ENCODE peak calls at places on chromosomes 16 and 17, in six cellular contexts. B is RWPE1, V is fibroblast of lung, C is AG04450, S is colonic mucosa, X is stomach. Q is an unnamed sample.

GRCh38 chr17:4950075-4950756 is 703 bp upstream of the ENO3 start:
- DNase-seq in B (no peak), V (no peak), C (no peak), S (peak; percentile 80), X (peak; percentile 61), Q (peak; percentile 89)

GRCh38 chr16:87704754-87705353 is 60.9 kb downstream of the KLHDC4 start:
- DNase-seq in B (no peak), V (peak; percentile 45), C (no peak), S (no peak), X (no peak), Q (no peak)

GRCh38 chr16:24755201-24755874 is 25.9 kb downstream of the TNRC6A start:
- DNase-seq in B (no peak), V (no peak), C (no peak), S (no peak), X (no peak), Q (no peak)

GRCh38 chr16:2500634-2500936 is 13.2 kb upstream of the ATP6V0C start:
- DNase-seq in B (no peak), V (no peak), C (no peak), S (no peak), X (no peak), Q (no peak)

GRCh38 chr16:82963653-82964052 is 336.9 kb downstream of the CDH13 start:
- DNase-seq in B (no peak), V (no peak), C (no peak), S (no peak), X (no peak), Q (peak; percentile 72)

GRCh38 chr17:66548158-66548557 is 245.7 kb downstream of the PRKCA start:
- DNase-seq in B (no peak), V (peak; percentile 34), C (no peak), S (peak; percentile 41), X (no peak), Q (no peak)

GRCh38 chr17:73489333-73489732 is 154.9 kb downstream of the SDK2 start:
- DNase-seq in B (no peak), V (no peak), C (no peak), S (no peak), X (no peak), Q (peak; percentile 44)

GRCh38 chr16:86171329-86171728 is 272.4 kb downstream of the IRF8 start:
- DNase-seq in B (no peak), V (peak; percentile 97), C (peak; percentile 88), S (no peak), X (no peak), Q (no peak)

GRCh38 chr17:76540381-76541300 is 797 bp downstream of the PRCD start:
- DNase-seq in B (peak; percentile 95), V (peak; percentile 94), C (peak; percentile 87), S (peak; percentile 94), X (peak; percentile 92), Q (peak; percentile 88)

GRCh38 chr17:52106638-52107261 is 51.8 kb downstream of the CA10 start:
- DNase-seq in B (peak; percentile 59), V (peak; percentile 8), C (no peak), S (peak; percentile 48), X (peak; percentile 50), Q (no peak)

GRCh38 chr17:76940738-76941350 is 72.6 kb downstream of the MGAT5B start:
- DNase-seq in B (no peak), V (no peak), C (no peak), S (no peak), X (no peak), Q (no peak)

DNA sequence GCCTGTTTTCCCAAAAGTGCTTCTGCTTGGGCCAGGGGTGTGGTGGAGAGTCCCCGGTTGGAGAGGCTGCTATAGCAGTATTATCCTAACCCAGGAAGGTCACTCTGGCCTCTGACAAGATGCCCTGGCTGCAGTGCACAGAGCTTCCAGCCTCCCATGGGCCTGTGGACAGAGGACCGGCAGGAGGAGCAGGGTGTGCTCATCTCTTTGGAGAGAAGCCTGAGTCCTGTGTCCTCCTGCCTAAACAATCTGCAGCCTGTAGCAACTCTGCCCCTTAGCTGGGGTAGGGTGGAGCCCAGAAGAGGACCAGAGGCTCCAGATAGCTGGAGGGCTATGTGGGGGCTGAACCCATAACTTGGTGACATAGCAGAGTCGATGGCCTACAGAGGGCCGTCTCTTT is 78.0 kb downstream of the MPRIP start:
- DNase-seq in B (no peak), V (no peak), C (no peak), S (no peak), X (no peak), Q (no peak)
- H3K27ac ChIP-seq in B (peak overlapping the region; percentile 80), V (no peak overlapping the region), C (no peak overlapping the region), S (peak overlapping the region; percentile 78), X (peak overlapping the region; percentile 86), Q (peak overlapping the region; percentile 83)

GRCh38 chr17:28381141-28381825 is 9.8 kb downstream of the SARM1 start:
- DNase-seq in B (no peak), V (no peak), C (no peak), S (peak; percentile 54), X (peak; percentile 44), Q (no peak)
- TF ChIP-seq CTCF in B (no peak), V (no peak), C (no peak), S (peak; percentile 26), X (no peak), Q (no peak)

GRCh38 chr17:13134106-13134505 is 116.3 kb upstream of the ELAC2 start:
- DNase-seq in B (no peak), V (no peak), C (no peak), S (no peak), X (no peak), Q (no peak)
- H3K27ac ChIP-seq in B (no peak overlapping the region), V (no peak overlapping the region), C (no peak overlapping the region), S (no peak overlapping the region), X (no peak overlapping the region), Q (no peak overlapping the region)

GRCh38 chr16:27689711-27690110 is 139.8 kb downstream of the KATNIP start:
- DNase-seq in B (no peak), V (peak; percentile 62), C (no peak), S (no peak), X (no peak), Q (no peak)

GRCh38 chr16:27687605-27688004 is 137.7 kb downstream of the KATNIP start:
- DNase-seq in B (no peak), V (no peak), C (no peak), S (no peak), X (no peak), Q (no peak)

GRCh38 chr16:27691717-27692116 is 141.8 kb downstream of the KATNIP start:
- DNase-seq in B (no peak), V (no peak), C (no peak), S (no peak), X (no peak), Q (no peak)

GRCh38 chr16:27692576-27692975 is 142.6 kb downstream of the KATNIP start:
- DNase-seq in B (no peak), V (no peak), C (no peak), S (no peak), X (no peak), Q (no peak)

GRCh38 chr16:27690604-27691003 is 140.7 kb downstream of the KATNIP start:
- DNase-seq in B (peak; percentile 19), V (peak; percentile 14), C (no peak), S (peak; percentile 34), X (no peak), Q (no peak)
- TF ChIP-seq CTCF in B (peak; percentile 40), V (peak; percentile 32), C (peak; percentile 47), S (peak; percentile 34), X (no peak), Q (peak; percentile 50)

DNA sequence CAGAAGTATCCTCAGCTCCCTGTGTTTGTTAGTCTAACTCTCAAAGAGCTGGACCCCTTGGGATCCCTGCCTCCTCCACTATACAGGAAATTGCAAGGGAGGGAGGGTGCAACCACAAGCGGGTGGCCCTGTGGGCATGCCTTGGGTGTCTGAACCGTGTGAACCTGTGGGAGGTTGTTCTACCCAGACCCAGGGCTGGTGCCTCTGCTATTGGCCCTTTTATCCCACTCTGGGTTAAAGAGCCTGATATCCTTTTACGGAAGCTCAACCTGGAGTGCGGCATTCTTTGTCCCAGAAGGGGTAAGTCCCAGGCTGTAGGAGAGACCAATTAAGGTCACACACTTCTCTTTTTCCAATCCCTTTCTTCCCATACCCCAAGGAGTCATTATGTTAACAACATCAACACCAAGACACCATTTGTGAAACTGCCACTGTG is 53.4 kb downstream of the ARSG start:
- DNase-seq in B (no peak), V (no peak), C (no peak), S (no peak), X (peak; percentile 28), Q (peak; percentile 84)
- H3K27ac ChIP-seq in B (no peak overlapping the region), V (no peak overlapping the region), C (no peak overlapping the region), S (no peak overlapping the region), X (no peak overlapping the region), Q (peak overlapping the region; percentile 63)

Q was measured in spleen.